ENCODE peak calls at places on chromosomes 1 and 21, in six cellular contexts. R is PC-3, D is WTC11, K is hepatic stellate cell, J is GM12892, S is D341Med. Y is an unnamed sample.

GRCh38 chr1:43438006-43438405 is 15.7 kb downstream of the HYI start:
- DNase-seq in K (no peak), S (no peak), D (no peak), J (no peak), R (no peak), Y (no peak)

GRCh38 chr1:159492575-159493323 is 43.1 kb downstream of the OR10J5 start:
- DNase-seq in K (no peak), D (no peak), S (no peak), J (no peak), R (peak), Y (peak)

GRCh38 chr1:220748091-220748934 is at the start of gene MTARC2:
- DNase-seq in D (peak), K (peak), R (peak), J (peak), S (no peak), Y (no peak)

GRCh38 chr1:245788269-245788668 is 633.5 kb downstream of the KIF26B start:
- DNase-seq in S (no peak), K (peak), R (peak), J (no peak), D (no peak), Y (no peak)

GRCh38 chr1:59146651-59147358 is 150.1 kb upstream of the FGGY start:
- DNase-seq in S (peak), D (peak), J (peak), K (peak), R (peak), Y (no peak)

GRCh38 chr1:6743189-6744101 is 41.8 kb upstream of the CAMTA1 start:
- DNase-seq in S (no peak), K (peak), J (peak), D (peak), R (peak), Y (peak)

GRCh38 chr1:175154595-175155472 is 37.7 kb downstream of the KIAA0040 start:
- DNase-seq in K (peak), J (peak), R (peak), D (peak), S (peak), Y (peak)

GRCh38 chr21:34006603-34007168 is 66.7 kb upstream of the MRPS6 start:
- DNase-seq in K (no peak), R (no peak), S (no peak), D (no peak), J (no peak), Y (peak)

GRCh38 chr1:1763657-1764621 is 14.3 kb downstream of the NADK start:
- DNase-seq in J (no peak), S (peak), K (no peak), R (peak), D (no peak), Y (no peak)

GRCh38 chr1:156623946-156624813 is 5.0 kb downstream of the HAPLN2 start:
- DNase-seq in R (peak), S (peak), J (no peak), K (peak), D (peak), Y (peak)

GRCh38 chr1:227225715-227226346 is 92.5 kb downstream of the CDC42BPA start:
- DNase-seq in S (no peak), K (peak), D (no peak), R (peak), J (no peak), Y (peak)

GRCh38 chr1:65170511-65171142 is 22.6 kb downstream of the AK4 start:
- DNase-seq in J (no peak), K (no peak), D (no peak), S (no peak), R (peak), Y (peak)

GRCh38 chr1:191662746-191663145 is 495.5 kb upstream of the RGS18 start:
- DNase-seq in S (no peak), J (no peak), K (no peak), D (no peak), R (no peak), Y (no peak)

GRCh38 chr1:86247553-86248279 is 91.1 kb upstream of the COL24A1 start:
- DNase-seq in J (no peak), R (no peak), D (no peak), S (no peak), K (no peak), Y (no peak)

GRCh38 chr1:108862017-108862610 is 5.2 kb upstream of the AKNAD1 start:
- DNase-seq in R (no peak), D (no peak), K (no peak), S (peak), J (no peak), Y (no peak)

GRCh38 chr1:43525995-43526394 is 4.7 kb upstream of the PTPRF start:
- DNase-seq in K (peak), R (peak), D (no peak), J (no peak), S (no peak), Y (no peak)

GRCh38 chr21:46061063-46061462 is 36.8 kb upstream of the COL6A2 start:
- DNase-seq in S (no peak), J (no peak), K (no peak), D (no peak), R (no peak), Y (no peak)

GRCh38 chr1:94708299-94708685 is 111.9 kb upstream of the SLC44A3 start:
- DNase-seq in J (no peak), K (no peak), S (no peak), R (no peak), D (no peak), Y (no peak)

GRCh38 chr21:37986000-37986399 is 69.7 kb upstream of the KCNJ6 start:
- DNase-seq in R (no peak), D (no peak), J (no peak), S (no peak), K (no peak), Y (no peak)

GRCh38 chr21:42563261-42564045 is 49.8 kb downstream of the SLC37A1 start:
- DNase-seq in S (no peak), D (peak), J (no peak), R (no peak), K (no peak), Y (no peak)